ENCODE peak calls at places on chromosomes 11 and 22, in eight cellular contexts. One of them, this sample, is unnamed.

GRCh38 chr11:73201249-73201648 is 16.8 kb upstream of the P2RY2 start:
- DNase-seq in islet precursor cell: peak
- DNase-seq in hippocampal formation: no peak
- DNase-seq in substantia nigra: no peak
- DNase-seq in aorta: no peak
- DNase-seq in RKO: no peak
- DNase-seq in HCT116: no peak
- DNase-seq in sigmoid colon: peak
- DNase-seq in this sample: no peak

GRCh38 chr22:17540481-17540880 is 22.8 kb upstream of the SLC25A18 start:
- DNase-seq in islet precursor cell: no peak
- DNase-seq in aorta: no peak
- DNase-seq in substantia nigra: no peak
- DNase-seq in sigmoid colon: no peak
- DNase-seq in RKO: no peak
- DNase-seq in HCT116: no peak
- DNase-seq in hippocampal formation: no peak
- DNase-seq in this sample: no peak

GRCh38 chr22:39352301-39352867 is 2.6 kb downstream of the SYNGR1 start:
- DNase-seq in aorta: no peak
- DNase-seq in substantia nigra: no peak
- DNase-seq in RKO: no peak
- DNase-seq in islet precursor cell: peak
- DNase-seq in HCT116: no peak
- DNase-seq in sigmoid colon: no peak
- DNase-seq in hippocampal formation: no peak
- DNase-seq in this sample: no peak

GRCh38 chr22:47159592-47159991 is 397.1 kb downstream of the TBC1D22A start:
- DNase-seq in aorta: no peak
- DNase-seq in sigmoid colon: no peak
- DNase-seq in substantia nigra: no peak
- DNase-seq in RKO: no peak
- DNase-seq in HCT116: no peak
- DNase-seq in islet precursor cell: no peak
- DNase-seq in hippocampal formation: no peak
- DNase-seq in this sample: no peak

GRCh38 chr11:79088967-79089366 is 351.9 kb downstream of the TENM4 start:
- DNase-seq in sigmoid colon: no peak
- DNase-seq in HCT116: no peak
- DNase-seq in aorta: no peak
- DNase-seq in hippocampal formation: no peak
- DNase-seq in islet precursor cell: peak
- DNase-seq in RKO: no peak
- DNase-seq in substantia nigra: no peak
- DNase-seq in this sample: no peak

GRCh38 chr22:36016656-36017055 is 12.0 kb downstream of the RBFOX2 start:
- DNase-seq in sigmoid colon: no peak
- DNase-seq in HCT116: no peak
- DNase-seq in hippocampal formation: no peak
- DNase-seq in islet precursor cell: no peak
- DNase-seq in aorta: no peak
- DNase-seq in substantia nigra: no peak
- DNase-seq in RKO: no peak
- DNase-seq in this sample: no peak

GRCh38 chr11:68976095-68976494 is 4.7 kb downstream of the MRGPRD start:
- DNase-seq in sigmoid colon: no peak
- DNase-seq in islet precursor cell: peak
- DNase-seq in RKO: no peak
- DNase-seq in substantia nigra: no peak
- DNase-seq in HCT116: no peak
- DNase-seq in hippocampal formation: no peak
- DNase-seq in aorta: peak
- DNase-seq in this sample: no peak

GRCh38 chr22:28187612-28188011 is 268.6 kb upstream of the PITPNB start:
- DNase-seq in RKO: no peak
- DNase-seq in hippocampal formation: no peak
- DNase-seq in HCT116: no peak
- DNase-seq in sigmoid colon: no peak
- DNase-seq in substantia nigra: no peak
- DNase-seq in islet precursor cell: no peak
- DNase-seq in aorta: no peak
- DNase-seq in this sample: no peak

GRCh38 chr11:82174610-82175009 is 559.1 kb downstream of the FAM181B start:
- DNase-seq in HCT116: no peak
- DNase-seq in islet precursor cell: no peak
- DNase-seq in aorta: no peak
- DNase-seq in substantia nigra: no peak
- DNase-seq in RKO: peak
- DNase-seq in sigmoid colon: no peak
- DNase-seq in hippocampal formation: no peak
- DNase-seq in this sample: no peak

GRCh38 chr11:104705475-104706195 is 192.6 kb downstream of the CASP12 start:
- DNase-seq in islet precursor cell: no peak
- DNase-seq in hippocampal formation: no peak
- DNase-seq in substantia nigra: no peak
- DNase-seq in HCT116: no peak
- DNase-seq in sigmoid colon: no peak
- DNase-seq in aorta: no peak
- DNase-seq in RKO: no peak
- DNase-seq in this sample: peak

GRCh38 chr11:86292912-86293606 is 9.0 kb upstream of the HIKESHI start:
- DNase-seq in RKO: no peak
- DNase-seq in aorta: no peak
- DNase-seq in hippocampal formation: no peak
- DNase-seq in islet precursor cell: no peak
- DNase-seq in sigmoid colon: no peak
- DNase-seq in substantia nigra: no peak
- DNase-seq in HCT116: no peak
- DNase-seq in this sample: no peak

GRCh38 chr11:79461144-79461543 is 20.3 kb upstream of the TENM4 start:
- DNase-seq in islet precursor cell: peak
- DNase-seq in HCT116: peak
- DNase-seq in hippocampal formation: peak
- DNase-seq in RKO: peak
- DNase-seq in substantia nigra: no peak
- DNase-seq in sigmoid colon: no peak
- DNase-seq in aorta: no peak
- DNase-seq in this sample: peak

GRCh38 chr22:20576445-20576816 is 69.0 kb downstream of the MED15 start:
- DNase-seq in aorta: no peak
- DNase-seq in HCT116: no peak
- DNase-seq in sigmoid colon: no peak
- DNase-seq in hippocampal formation: peak
- DNase-seq in islet precursor cell: no peak
- DNase-seq in RKO: no peak
- DNase-seq in substantia nigra: no peak
- DNase-seq in this sample: peak

GRCh38 chr11:117861151-117862018 is 15.1 kb downstream of the FXYD6 start:
- DNase-seq in aorta: no peak
- DNase-seq in RKO: no peak
- DNase-seq in HCT116: no peak
- DNase-seq in substantia nigra: no peak
- DNase-seq in islet precursor cell: peak
- DNase-seq in hippocampal formation: no peak
- DNase-seq in sigmoid colon: peak
- DNase-seq in this sample: no peak